ENCODE peak calls at places on chromosome 17, in five cellular contexts. One of them, this sample, is unnamed.

GRCh38 chr17:67449885-67450755 is 73.0 kb downstream of the PITPNC1 start:
- DNase-seq in breast epithelium: no peak
- DNase-seq in prostate gland: no peak
- DNase-seq in mesendoderm: no peak
- DNase-seq in neural progenitor cell: no peak
- DNase-seq in this sample: no peak

GRCh38 chr17:47604268-47604927 is 45.3 kb upstream of the KPNB1 start:
- DNase-seq in breast epithelium: no peak
- DNase-seq in neural progenitor cell: no peak
- DNase-seq in prostate gland: no peak
- DNase-seq in mesendoderm: no peak
- DNase-seq in this sample: no peak

GRCh38 chr17:57567278-57567677 is 177.8 kb downstream of the CCDC182 start:
- DNase-seq in breast epithelium: no peak
- DNase-seq in prostate gland: no peak
- DNase-seq in mesendoderm: no peak
- DNase-seq in neural progenitor cell: no peak
- DNase-seq in this sample: no peak

GRCh38 chr17:72404872-72405271 is 284.1 kb downstream of the SOX9 start:
- DNase-seq in mesendoderm: no peak
- DNase-seq in neural progenitor cell: no peak
- DNase-seq in breast epithelium: no peak
- DNase-seq in prostate gland: no peak
- DNase-seq in this sample: no peak

GRCh38 chr17:41107941-41108445 is 2.8 kb downstream of the KRTAP4-9 start:
- DNase-seq in neural progenitor cell: no peak
- DNase-seq in breast epithelium: no peak
- DNase-seq in prostate gland: no peak
- DNase-seq in mesendoderm: no peak
- DNase-seq in this sample: no peak

GRCh38 chr17:57544381-57544780 is 200.7 kb downstream of the CCDC182 start:
- DNase-seq in prostate gland: no peak
- DNase-seq in neural progenitor cell: no peak
- DNase-seq in mesendoderm: no peak
- DNase-seq in breast epithelium: no peak
- DNase-seq in this sample: no peak

GRCh38 chr17:58831780-58832179 is 76.1 kb downstream of the PPM1E start:
- DNase-seq in mesendoderm: no peak
- DNase-seq in breast epithelium: no peak
- DNase-seq in prostate gland: no peak
- DNase-seq in neural progenitor cell: no peak
- DNase-seq in this sample: peak

GRCh38 chr17:32813021-32813420 is 63.9 kb downstream of the MYO1D start:
- DNase-seq in neural progenitor cell: no peak
- DNase-seq in prostate gland: no peak
- DNase-seq in breast epithelium: no peak
- DNase-seq in mesendoderm: no peak
- DNase-seq in this sample: no peak

GRCh38 chr17:2904135-2904534 is 107.9 kb downstream of the RAP1GAP2 start:
- DNase-seq in neural progenitor cell: peak
- DNase-seq in breast epithelium: peak
- DNase-seq in mesendoderm: peak
- DNase-seq in prostate gland: no peak
- DNase-seq in this sample: peak

GRCh38 chr17:82869536-82869935 is 29.7 kb upstream of the ZNF750 start:
- DNase-seq in mesendoderm: no peak
- DNase-seq in breast epithelium: no peak
- DNase-seq in prostate gland: no peak
- DNase-seq in neural progenitor cell: no peak
- DNase-seq in this sample: no peak
- H3K4me3 ChIP-seq in mesendoderm: no peak
- H3K4me3 ChIP-seq in breast epithelium: no peak
- H3K4me3 ChIP-seq in prostate gland: no peak
- H3K4me3 ChIP-seq in neural progenitor cell: no peak
- H3K4me3 ChIP-seq in this sample: no peak

DNA sequence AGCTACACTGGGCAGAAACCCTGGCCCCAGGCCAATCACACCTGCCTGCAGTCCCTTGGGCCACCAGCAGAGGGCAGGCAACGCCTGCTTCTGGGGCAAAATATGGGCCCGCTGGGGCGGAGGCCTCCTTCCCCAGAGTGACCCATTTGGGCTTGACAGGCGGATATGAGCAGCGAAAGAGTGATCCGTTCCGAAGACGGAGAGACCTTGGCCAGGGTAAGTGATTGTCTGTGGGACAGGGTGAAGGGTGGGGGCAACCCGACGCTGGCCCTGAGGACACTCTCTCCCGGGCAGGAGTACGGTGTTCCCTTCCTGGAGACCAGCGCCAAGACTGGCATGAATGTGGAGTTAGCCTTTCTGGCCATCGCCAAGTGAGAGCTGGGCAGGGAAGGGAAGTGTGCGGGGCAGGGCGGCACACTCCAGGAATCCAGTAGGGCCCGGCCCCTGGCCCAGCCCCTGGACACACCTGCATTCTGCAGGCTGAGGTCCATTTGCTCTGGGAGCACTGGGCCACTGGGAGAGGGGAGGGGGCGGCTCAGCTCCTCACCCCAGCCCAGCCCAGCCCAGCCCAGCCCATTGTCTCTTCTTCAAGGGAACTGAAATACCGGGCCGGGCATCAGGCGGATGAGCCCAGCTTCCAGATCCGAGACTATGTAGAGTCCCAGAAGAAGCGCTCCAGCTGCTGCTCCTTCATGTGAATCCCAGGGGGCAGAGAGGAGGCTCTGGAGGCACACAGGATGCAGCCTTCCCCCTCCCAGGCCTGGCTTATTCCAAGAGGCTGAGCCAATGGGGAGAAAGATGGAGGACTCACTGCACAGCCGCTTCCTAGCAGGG is 3.5 kb upstream of the NHERF1 start:
- DNase-seq in mesendoderm: peak
- DNase-seq in prostate gland: peak
- DNase-seq in breast epithelium: peak
- DNase-seq in neural progenitor cell: peak
- DNase-seq in this sample: peak
- H3K4me3 ChIP-seq in mesendoderm: no peak
- H3K4me3 ChIP-seq in prostate gland: no peak
- H3K4me3 ChIP-seq in breast epithelium: no peak
- H3K4me3 ChIP-seq in neural progenitor cell: peak
- H3K4me3 ChIP-seq in this sample: no peak

GRCh38 chr17:1180434-1180742 is 607 bp upstream of the ABR start:
- DNase-seq in prostate gland: no peak
- DNase-seq in neural progenitor cell: peak
- DNase-seq in breast epithelium: no peak
- DNase-seq in mesendoderm: no peak
- DNase-seq in this sample: no peak
- H3K4me3 ChIP-seq in prostate gland: peak
- H3K4me3 ChIP-seq in neural progenitor cell: peak
- H3K4me3 ChIP-seq in breast epithelium: peak
- H3K4me3 ChIP-seq in mesendoderm: no peak
- H3K4me3 ChIP-seq in this sample: no peak

GRCh38 chr17:17751996-17752821 is 71.0 kb downstream of the RAI1 start:
- DNase-seq in neural progenitor cell: peak
- DNase-seq in mesendoderm: peak
- DNase-seq in breast epithelium: peak
- DNase-seq in prostate gland: peak
- DNase-seq in this sample: peak
- H3K4me3 ChIP-seq in neural progenitor cell: peak
- H3K4me3 ChIP-seq in mesendoderm: no peak
- H3K4me3 ChIP-seq in breast epithelium: peak
- H3K4me3 ChIP-seq in prostate gland: peak
- H3K4me3 ChIP-seq in this sample: peak

GRCh38 chr17:45146166-45146565 is 2.1 kb upstream of the HEXIM1 start:
- DNase-seq in neural progenitor cell: no peak
- DNase-seq in prostate gland: no peak
- DNase-seq in breast epithelium: no peak
- DNase-seq in mesendoderm: no peak
- DNase-seq in this sample: no peak
- H3K4me3 ChIP-seq in neural progenitor cell: no peak
- H3K4me3 ChIP-seq in prostate gland: no peak
- H3K4me3 ChIP-seq in breast epithelium: no peak
- H3K4me3 ChIP-seq in mesendoderm: no peak
- H3K4me3 ChIP-seq in this sample: no peak

GRCh38 chr17:4703330-4703691 is 626 bp downstream of the PELP1 start:
- DNase-seq in mesendoderm: no peak
- DNase-seq in neural progenitor cell: no peak
- DNase-seq in breast epithelium: no peak
- DNase-seq in prostate gland: no peak
- DNase-seq in this sample: no peak
- H3K4me3 ChIP-seq in mesendoderm: peak
- H3K4me3 ChIP-seq in neural progenitor cell: peak
- H3K4me3 ChIP-seq in breast epithelium: peak
- H3K4me3 ChIP-seq in prostate gland: peak
- H3K4me3 ChIP-seq in this sample: peak

DNA sequence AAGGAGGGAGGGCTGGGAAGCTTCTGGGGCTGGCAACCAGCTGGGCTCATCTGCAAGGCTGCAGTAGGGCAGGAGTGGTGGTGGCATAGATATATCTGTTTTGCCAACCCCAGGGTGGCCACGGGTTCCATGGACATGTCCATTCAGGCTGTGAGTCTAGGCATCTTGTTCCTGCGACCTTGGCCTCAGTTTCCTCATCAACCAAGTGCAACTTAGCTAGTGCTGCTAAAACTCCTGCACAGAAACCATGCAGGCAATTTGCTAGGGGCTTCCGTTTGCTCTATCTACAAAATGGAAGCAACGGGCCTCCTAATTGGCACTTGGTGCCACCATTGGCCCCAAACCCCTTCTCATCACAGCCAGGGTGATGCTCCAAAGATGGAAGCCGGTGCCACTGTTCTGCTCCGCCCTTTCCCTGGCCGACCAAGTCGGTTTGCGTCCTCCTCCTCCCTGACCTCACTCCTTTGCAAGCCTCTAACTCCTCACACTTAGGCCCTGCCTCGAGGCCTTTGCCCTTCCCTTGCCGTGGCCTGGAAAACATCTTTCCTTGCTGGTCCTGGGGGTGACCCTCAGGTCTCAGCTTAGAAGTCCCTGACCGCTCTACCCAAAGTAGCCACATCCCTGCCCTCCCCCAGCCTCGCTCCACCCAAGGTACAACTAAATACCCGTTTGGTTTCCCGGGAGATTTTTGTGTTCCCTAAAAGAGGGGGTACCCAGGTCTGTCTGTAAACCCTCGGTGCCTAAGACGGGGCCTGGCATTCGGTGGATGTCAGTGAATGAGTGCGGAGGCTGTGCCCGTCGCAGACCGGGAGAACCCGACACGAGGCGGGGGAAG is 1.2 kb downstream of the SREBF1 start:
- DNase-seq in prostate gland: no peak
- DNase-seq in neural progenitor cell: no peak
- DNase-seq in mesendoderm: no peak
- DNase-seq in breast epithelium: no peak
- DNase-seq in this sample: no peak
- H3K4me3 ChIP-seq in prostate gland: peak
- H3K4me3 ChIP-seq in neural progenitor cell: peak
- H3K4me3 ChIP-seq in mesendoderm: peak
- H3K4me3 ChIP-seq in breast epithelium: peak
- H3K4me3 ChIP-seq in this sample: no peak

GRCh38 chr17:6831662-6832263 is at the start of gene TEKT1:
- DNase-seq in neural progenitor cell: peak
- DNase-seq in prostate gland: peak
- DNase-seq in breast epithelium: peak
- DNase-seq in mesendoderm: peak
- DNase-seq in this sample: peak
- H3K4me3 ChIP-seq in neural progenitor cell: peak
- H3K4me3 ChIP-seq in prostate gland: no peak
- H3K4me3 ChIP-seq in breast epithelium: peak
- H3K4me3 ChIP-seq in mesendoderm: no peak
- H3K4me3 ChIP-seq in this sample: no peak